ENCODE peak calls at places on chromosomes 13 and 19, in nine cellular contexts. X is WTC11, V is fibroblast of the aortic adventitia, D is body of pancreas, C is heart left ventricle, P is HCT116, K is activated B cell treated with CpG ODN at 0.5 μM for 24 hours, E is IMR-90, F is OCI-LY7. W is an unnamed sample.

GRCh38 chr19:11151181-11151580 is 4.4 kb downstream of the SPC24 start:
- DNase-seq in P (no peak), X (no peak), C (peak), V (peak), K (no peak), F (no peak), D (no peak), E (no peak), W (no peak)

GRCh38 chr13:56864451-56864850 is 276.3 kb upstream of the PRR20A start:
- DNase-seq in V (no peak), D (no peak), K (no peak), P (no peak), X (no peak), E (no peak), C (no peak), F (no peak), W (no peak)

GRCh38 chr19:55053735-55054134 is 9.2 kb downstream of the RDH13 start:
- DNase-seq in X (no peak), F (no peak), E (no peak), P (no peak), C (no peak), D (no peak), V (no peak), K (no peak), W (no peak)

GRCh38 chr13:33153421-33154381 is 131.9 kb downstream of the STARD13 start:
- DNase-seq in X (no peak), D (no peak), C (peak), V (peak), P (no peak), E (peak), K (no peak), F (peak), W (no peak)

GRCh38 chr13:32734511-32734910 is 148.3 kb downstream of the PDS5B start:
- DNase-seq in C (no peak), F (no peak), X (no peak), V (peak), E (peak), K (no peak), P (no peak), D (peak), W (no peak)

GRCh38 chr13:40120781-40121180 is 465.3 kb downstream of the COG6 start:
- DNase-seq in K (no peak), P (no peak), E (no peak), D (no peak), F (no peak), C (no peak), V (peak), X (no peak), W (no peak)

GRCh38 chr13:100987993-100988392 is 313.4 kb upstream of the TMTC4 start:
- DNase-seq in V (peak), F (no peak), X (peak), P (no peak), E (peak), C (no peak), D (peak), K (no peak), W (no peak)

GRCh38 chr19:10321417-10321797 is 5.6 kb upstream of the FDX2 start:
- DNase-seq in D (no peak), X (no peak), F (no peak), C (no peak), P (no peak), K (no peak), E (no peak), V (no peak), W (no peak)

GRCh38 chr19:56086671-56087430 is 34.2 kb downstream of the ZNF787 start:
- DNase-seq in E (no peak), F (no peak), P (no peak), V (no peak), K (no peak), X (no peak), C (no peak), D (no peak), W (no peak)

GRCh38 chr13:25771208-25771607 is 280.6 kb downstream of the SHISA2 start:
- DNase-seq in D (no peak), E (no peak), K (no peak), P (no peak), F (peak), X (no peak), C (no peak), V (no peak), W (no peak)

GRCh38 chr13:113791226-113791625 is 32.2 kb downstream of the TMEM255B start:
- DNase-seq in K (no peak), C (no peak), V (no peak), F (no peak), X (no peak), D (no peak), P (no peak), E (no peak), W (no peak)

GRCh38 chr13:108227651-108228272 is 9.6 kb downstream of the ABHD13 start:
- DNase-seq in V (peak), X (no peak), F (peak), D (no peak), P (peak), K (no peak), E (peak), C (no peak), W (no peak)

GRCh38 chr13:80251403-80251802 is 89.5 kb downstream of the SPRY2 start:
- DNase-seq in X (no peak), P (no peak), V (peak), E (peak), D (no peak), C (no peak), K (no peak), F (no peak), W (no peak)
- TF ChIP-seq CTCF in X (no peak), P (no peak), V (no peak), E (no peak), D (no peak), C (no peak), K (no peak), F (no peak), W (no peak)

GRCh38 chr19:18282021-18282787 is 782 bp upstream of the JUND start:
- DNase-seq in E (no peak), V (no peak), K (no peak), P (no peak), F (peak), C (no peak), X (no peak), D (no peak), W (no peak)
- TF ChIP-seq CTCF in E (peak), V (peak), K (no peak), P (no peak), F (no peak), C (peak), X (no peak), D (no peak), W (no peak)

GRCh38 chr19:44904426-44904994 is 1.1 kb upstream of the APOE start:
- DNase-seq in K (no peak), V (no peak), C (no peak), X (peak), D (no peak), F (peak), E (no peak), P (no peak), W (no peak)
- TF ChIP-seq CTCF in K (no peak), V (peak), C (no peak), X (no peak), D (no peak), F (peak), E (no peak), P (peak), W (no peak)

GRCh38 chr13:49560270-49561063 is 24.9 kb downstream of the RCBTB1 start:
- DNase-seq in F (no peak), V (peak), E (peak), C (no peak), D (peak), P (no peak), X (peak), K (no peak), W (no peak)
- TF ChIP-seq CTCF in F (no peak), V (no peak), E (peak), C (peak), D (peak), P (peak), X (no peak), K (no peak), W (no peak)

GRCh38 chr19:28867978-28868377 is 345.0 kb downstream of the UQCRFS1 start:
- DNase-seq in E (no peak), C (no peak), P (no peak), F (no peak), D (no peak), V (no peak), K (no peak), X (no peak), W (no peak)

GRCh38 chr19:28869459-28869858 is 343.5 kb downstream of the UQCRFS1 start:
- DNase-seq in C (no peak), D (no peak), P (no peak), F (no peak), X (no peak), E (no peak), K (no peak), V (no peak), W (no peak)

GRCh38 chr19:28873301-28873700 is 339.6 kb downstream of the UQCRFS1 start:
- DNase-seq in C (no peak), V (no peak), P (no peak), K (no peak), D (no peak), X (no peak), E (no peak), F (no peak), W (no peak)

GRCh38 chr19:28868836-28869235 is 344.1 kb downstream of the UQCRFS1 start:
- DNase-seq in C (no peak), X (no peak), F (no peak), P (no peak), D (no peak), K (no peak), E (no peak), V (no peak), W (no peak)

DNA sequence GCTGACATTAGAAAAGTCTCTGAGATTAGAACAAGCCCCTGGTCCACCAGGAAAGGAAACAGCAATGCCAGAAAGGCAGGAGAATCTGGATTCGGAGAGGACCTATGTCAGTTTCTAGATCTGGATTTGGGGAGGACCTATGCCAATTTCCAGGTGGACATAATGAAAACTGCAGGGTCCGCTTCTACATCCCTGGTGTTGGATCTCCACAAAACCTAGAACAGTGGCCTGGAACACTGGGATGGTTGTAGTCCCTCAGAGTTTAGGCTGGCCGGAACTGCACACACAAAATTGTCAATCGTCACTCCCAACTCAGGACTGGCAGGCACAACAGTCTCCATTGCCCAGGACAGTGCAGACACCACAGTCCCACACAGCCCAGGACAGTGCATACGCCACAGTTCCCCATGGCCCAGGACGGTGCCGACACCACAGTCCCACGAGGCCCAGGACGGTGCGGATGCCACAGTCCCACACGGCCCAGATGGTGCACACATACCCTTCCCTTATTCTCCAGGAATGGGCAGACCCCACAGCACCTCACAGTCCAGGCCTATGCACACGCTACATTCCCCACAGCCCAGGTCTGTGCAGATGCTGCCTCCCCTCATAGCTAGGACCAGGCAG is 341.7 kb downstream of the UQCRFS1 start:
- DNase-seq in X (no peak), P (no peak), C (no peak), V (no peak), D (no peak), E (no peak), K (no peak), F (no peak), W (no peak)
- TF ChIP-seq CTCF in X (no peak), P (no peak), C (no peak), V (no peak), D (no peak), E (no peak), K (no peak), F (no peak), W (no peak)

DNA sequence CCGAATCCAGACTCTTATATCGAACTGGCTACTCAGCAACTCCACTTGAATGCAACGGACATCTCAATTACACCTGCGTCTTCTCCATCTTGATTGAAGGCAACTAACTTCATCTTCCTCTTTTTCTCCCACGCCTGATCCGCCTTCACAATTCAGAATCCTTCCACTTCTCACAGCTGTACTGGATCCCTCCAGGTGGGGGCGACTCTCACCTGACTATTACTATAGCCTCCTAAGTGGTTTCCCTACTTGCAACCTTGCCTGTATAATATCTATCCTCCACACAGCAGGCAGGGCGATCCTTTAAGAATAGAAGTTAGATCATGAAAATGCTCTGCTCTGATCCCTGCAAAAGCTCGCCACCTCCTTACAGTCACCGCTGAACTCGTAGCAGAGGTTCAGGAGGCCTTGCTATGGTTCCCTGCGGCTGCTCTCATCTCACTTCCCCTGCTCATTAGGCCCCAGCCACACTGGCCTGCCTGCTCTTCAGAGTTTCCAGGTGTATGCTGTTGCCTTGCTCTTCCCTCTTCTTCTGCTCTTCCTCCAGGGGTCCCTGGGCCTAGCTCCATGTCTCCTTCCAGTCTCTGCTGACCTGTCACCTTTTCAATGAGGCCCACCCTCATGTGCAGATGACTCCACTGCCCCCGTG is 31.9 kb downstream of the RFXAP start:
- DNase-seq in E (no peak), X (peak), P (no peak), F (peak), C (no peak), V (no peak), K (no peak), D (no peak), W (peak)
- TF ChIP-seq CTCF in E (peak), X (peak), P (peak), F (peak), C (no peak), V (peak), K (no peak), D (no peak), W (peak)

DNA sequence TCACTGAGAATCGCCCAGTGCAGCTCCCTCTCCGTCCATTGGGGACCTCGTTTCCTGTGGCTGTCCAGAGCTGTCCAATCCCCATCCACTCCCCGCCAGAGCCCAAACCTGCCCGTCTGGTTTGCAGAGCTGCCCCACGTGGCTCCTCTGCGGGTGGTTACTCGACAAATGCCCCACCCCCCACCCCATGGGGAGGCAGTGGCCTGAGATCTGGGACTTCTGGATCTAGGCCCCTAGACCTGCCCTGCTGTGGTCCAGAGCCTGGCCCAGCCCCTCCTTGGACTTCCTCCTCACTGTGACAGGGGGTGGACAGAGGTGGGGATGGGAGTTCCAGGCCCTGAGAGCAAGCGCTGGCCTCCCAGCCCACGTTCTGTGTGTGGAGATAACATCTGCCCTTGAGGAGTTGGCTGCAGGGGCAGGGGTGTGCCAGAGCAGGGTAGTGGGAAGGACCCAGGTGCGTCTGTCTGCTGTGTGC is 29.1 kb downstream of the PAK4 start:
- DNase-seq in F (no peak), P (peak), K (no peak), C (no peak), V (no peak), E (no peak), X (peak), D (peak), W (no peak)
- TF ChIP-seq CTCF in F (no peak), P (peak), K (no peak), C (no peak), V (no peak), E (no peak), X (no peak), D (peak), W (no peak)

DNA sequence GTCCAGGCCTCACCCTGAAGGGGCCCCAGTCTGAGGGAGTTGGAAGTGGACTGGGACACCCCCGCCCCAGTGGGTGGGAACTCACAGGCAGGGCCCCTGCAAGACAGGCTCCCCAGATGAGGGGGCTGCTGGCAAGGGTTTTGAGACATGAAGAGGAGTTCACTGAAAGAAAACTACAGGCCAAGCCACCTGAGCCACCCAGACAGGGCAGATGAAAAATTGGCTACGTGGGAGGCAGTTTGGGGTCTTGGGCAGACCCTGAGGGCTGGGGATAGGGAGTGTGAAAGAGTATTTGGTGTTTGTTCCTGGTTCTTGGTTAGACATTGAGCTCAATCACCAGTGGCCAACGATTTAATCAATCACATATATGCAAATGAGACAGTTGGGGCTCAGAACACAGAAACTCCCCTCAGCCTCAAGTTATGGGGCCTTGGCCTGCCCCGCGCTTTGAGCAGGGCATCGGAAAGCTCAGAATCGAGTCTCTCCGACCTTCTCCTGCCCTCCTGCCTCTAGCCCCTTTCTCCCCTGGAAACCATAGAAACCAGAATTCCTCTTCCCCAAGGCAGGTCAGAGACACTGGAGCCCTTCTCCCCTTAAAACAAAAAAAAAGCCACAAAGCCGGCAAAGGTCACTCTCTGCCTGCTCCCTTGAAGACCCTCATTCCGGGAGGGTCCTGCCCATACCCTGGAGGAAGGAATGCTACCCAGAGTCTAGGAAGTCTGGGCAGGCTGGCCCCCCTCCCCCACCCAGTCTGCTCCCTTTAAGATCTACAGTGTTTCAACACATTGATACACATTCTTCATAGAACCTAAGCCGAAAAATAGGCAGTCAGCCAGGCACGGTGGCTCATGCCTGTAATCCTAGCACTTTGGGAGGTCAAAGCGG is 1.3 kb upstream of the ISYNA1 start:
- DNase-seq in C (no peak), V (peak), P (no peak), E (peak), K (no peak), F (no peak), D (peak), X (no peak), W (peak)
- TF ChIP-seq CTCF in C (no peak), V (no peak), P (peak), E (peak), K (no peak), F (no peak), D (no peak), X (no peak), W (no peak)

DNA sequence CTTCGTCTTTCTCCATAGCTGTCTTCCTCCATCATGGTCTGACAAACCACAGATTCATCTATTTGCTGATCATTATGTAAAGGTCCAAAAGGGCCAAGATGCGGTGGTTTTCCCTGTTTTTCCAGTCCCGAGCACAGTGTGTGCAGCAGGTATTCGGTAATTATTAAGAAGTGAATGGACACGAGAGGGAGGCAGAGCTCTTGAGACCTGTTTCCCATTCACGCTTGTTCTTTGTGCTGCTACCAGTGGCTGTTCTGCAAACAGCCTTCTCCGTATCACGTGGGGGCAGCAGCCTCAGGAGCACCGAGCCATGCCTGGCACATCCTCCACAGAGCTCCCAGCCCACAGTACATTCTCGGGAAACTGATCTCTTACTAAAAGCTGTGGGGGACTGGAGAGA is 50.3 kb downstream of the CCDC70 start:
- DNase-seq in P (no peak), F (peak), X (no peak), K (no peak), D (peak), C (no peak), V (no peak), E (no peak), W (no peak)
- TF ChIP-seq CTCF in P (no peak), F (no peak), X (no peak), K (no peak), D (peak), C (no peak), V (no peak), E (no peak), W (no peak)

GRCh38 chr19:31548941-31549340 is 199.7 kb upstream of the TSHZ3 start:
- DNase-seq in F (peak), E (peak), C (no peak), D (peak), K (no peak), X (peak), P (no peak), V (peak), W (peak)
- TF ChIP-seq CTCF in F (peak), E (peak), C (peak), D (peak), K (no peak), X (peak), P (no peak), V (peak), W (peak)

W was measured in glutamatergic neuron.